ENCODE peak calls at places on chromosomes 13 and 19, in six cellular contexts. H is transverse colon; Z is MV-4-11; P is cardiac muscle cell; N is germinal center; E is activated CD8-positive, alpha-beta T cell treated with anti-CD3 and anti-CD28 coated beads for 36 hours. B is an unnamed sample.

GRCh38 chr13:87777395-87777794 is 106.2 kb downstream of the SLITRK5 start:
- DNase-seq in H (no peak), Z (no peak), P (no peak), N (no peak), E (no peak), B (no peak)

GRCh38 chr13:42066542-42066941 is 18.1 kb downstream of the DGKH start:
- DNase-seq in H (no peak), Z (no peak), P (peak), N (no peak), E (no peak), B (no peak)

GRCh38 chr13:50161052-50161451 is 145.8 kb downstream of the KCNRG start:
- DNase-seq in H (no peak), Z (no peak), P (peak), N (no peak), E (no peak), B (no peak)

GRCh38 chr13:33188093-33188882 is 97.3 kb downstream of the STARD13 start:
- DNase-seq in H (no peak), Z (no peak), P (peak), N (no peak), E (peak), B (no peak)

GRCh38 chr13:112256716-112257497 is 119.2 kb upstream of the SPACA7 start:
- DNase-seq in H (no peak), Z (no peak), P (no peak), N (no peak), E (no peak), B (no peak)

GRCh38 chr13:58024103-58024502 is 392.6 kb downstream of the PCDH17 start:
- DNase-seq in H (no peak), Z (no peak), P (no peak), N (no peak), E (no peak), B (no peak)

GRCh38 chr19:46350758-46351159 is 3.9 kb downstream of the PPP5C start:
- DNase-seq in H (no peak), Z (peak), P (no peak), N (peak), E (peak), B (no peak)

GRCh38 chr19:50039968-50040367 is 14.2 kb downstream of the ZNF473 start:
- DNase-seq in H (no peak), Z (no peak), P (no peak), N (no peak), E (no peak), B (no peak)

GRCh38 chr19:55402509-55402908 is 5.1 kb downstream of the UBE2S start:
- DNase-seq in H (no peak), Z (no peak), P (no peak), N (no peak), E (no peak), B (no peak)

GRCh38 chr19:55406869-55407624 is 541 bp downstream of the UBE2S start:
- DNase-seq in H (peak), Z (peak), P (peak), N (peak), E (peak), B (peak)

GRCh38 chr19:34974631-34975030 is 10.6 kb upstream of the ZNF792 start:
- DNase-seq in H (no peak), Z (no peak), P (peak), N (no peak), E (no peak), B (no peak)

GRCh38 chr19:48671456-48671995 is 1.3 kb downstream of the NTN5 start:
- DNase-seq in H (no peak), Z (no peak), P (no peak), N (no peak), E (no peak), B (peak)

GRCh38 chr13:98105929-98106336 is 37.0 kb upstream of the FARP1 start:
- DNase-seq in H (no peak), Z (no peak), P (peak), N (no peak), E (no peak), B (no peak)

GRCh38 chr13:69292789-69293425 is 814.7 kb upstream of the ATXN8OS start:
- DNase-seq in H (no peak), Z (peak), P (no peak), N (no peak), E (no peak), B (no peak)

B was measured in D341Med.